ENCODE peak calls at places on chromosomes 4 and X, in ten cellular contexts. P is astrocyte of the spinal cord; U is nephron progenitor cell; C is psoas muscle; S is left colon; B is naive thymus-derived CD8-positive, alpha-beta T cell; L is caudate nucleus; E is fibroblast of mammary gland; Q is NCI-H1105 treated with DMSO at 0.1 percent for 48 hours; H is MCF 10A. J is an unnamed sample.

GRCh38 chr4:140078366-140078765 is 75.6 kb downstream of the MAML3 start:
- DNase-seq in H (no peak), Q (no peak), C (peak; percentile 64), E (peak; percentile 75), B (no peak), P (peak; percentile 65), U (peak; percentile 55), S (no peak), L (no peak), J (peak; percentile 74)

GRCh38 chrX:15834051-15834450 is 20.6 kb downstream of the AP1S2 start:
- DNase-seq in B (no peak), S (no peak), C (no peak), L (no peak), P (no peak), Q (no peak), E (no peak), H (no peak), U (no peak), J (no peak)

GRCh38 chr4:152936446-152937279 is 540 bp downstream of the FHDC1 start:
- DNase-seq in S (peak; percentile 68), U (peak; percentile 59), B (peak; percentile 13), E (peak; percentile 21), C (peak; percentile 18), P (no peak), L (no peak), H (peak; percentile 46), Q (no peak), J (peak; percentile 33)

GRCh38 chrX:153449306-153450113 is 3.7 kb upstream of the TREX2 start:
- DNase-seq in S (no peak), E (no peak), H (no peak), U (no peak), P (no peak), B (no peak), L (no peak), Q (no peak), C (no peak), J (no peak)

GRCh38 chr4:161936625-161937133 is 227.1 kb downstream of the FSTL5 start:
- DNase-seq in E (peak; percentile 13), U (no peak), H (peak; percentile 77), Q (no peak), S (no peak), L (no peak), B (no peak), P (peak; percentile 96), C (no peak), J (no peak)

GRCh38 chrX:38318196-38318595 is 9.1 kb downstream of the RPGR start:
- DNase-seq in U (no peak), B (no peak), H (no peak), P (no peak), E (no peak), Q (no peak), C (no peak), L (no peak), S (no peak), J (no peak)

GRCh38 chr4:85929926-85930325 is 429.9 kb downstream of the MAPK10 start:
- DNase-seq in S (peak; percentile 59), U (peak; percentile 40), Q (peak; percentile 51), P (no peak), E (no peak), C (no peak), H (no peak), B (peak; percentile 5), L (no peak), J (peak; percentile 50)

GRCh38 chrX:103704863-103705262 is 5.8 kb upstream of the TMEM31 start:
- DNase-seq in E (no peak), P (no peak), H (no peak), U (no peak), C (no peak), S (no peak), Q (no peak), L (peak; percentile 17), B (no peak), J (no peak)

GRCh38 chr4:98577956-98578355 is 80.5 kb downstream of the TSPAN5 start:
- DNase-seq in S (no peak), P (no peak), B (no peak), C (no peak), E (peak; percentile 25), U (no peak), H (no peak), Q (no peak), L (no peak), J (no peak)

GRCh38 chr4:6891436-6892170 is 18.0 kb upstream of the TBC1D14 start:
- DNase-seq in H (no peak), C (no peak), S (no peak), U (no peak), Q (no peak), E (no peak), L (no peak), B (no peak), P (no peak), J (no peak)

GRCh38 chr4:108103096-108103495 is 65.6 kb downstream of the LEF1 start:
- DNase-seq in E (no peak), Q (no peak), B (no peak), P (no peak), C (no peak), S (no peak), U (no peak), L (no peak), H (no peak), J (no peak)

GRCh38 chr4:188127157-188127874 is 11.9 kb upstream of the TRIML1 start:
- DNase-seq in L (no peak), Q (no peak), S (no peak), U (no peak), B (no peak), E (peak; percentile 87), H (peak; percentile 88), C (no peak), P (peak; percentile 41), J (no peak)

GRCh38 chr4:36737691-36738090 is 456.3 kb downstream of the DTHD1 start:
- DNase-seq in L (no peak), S (no peak), E (no peak), C (no peak), U (no peak), Q (no peak), B (no peak), H (no peak), P (no peak), J (no peak)

GRCh38 chr4:162791321-162791720 is 375.4 kb downstream of the NAF1 start:
- DNase-seq in Q (no peak), U (no peak), P (no peak), H (peak; percentile 38), S (no peak), L (no peak), B (no peak), E (no peak), C (no peak), J (no peak)

GRCh38 chr4:183223046-183223445 is 97.0 kb downstream of the CLDN22 start:
- DNase-seq in L (no peak), P (no peak), S (no peak), H (peak; percentile 18), E (no peak), B (no peak), C (no peak), U (no peak), Q (no peak), J (no peak)

GRCh38 chr4:31071807-31072486 is 351.8 kb downstream of the PCDH7 start:
- DNase-seq in B (no peak), P (no peak), C (no peak), U (no peak), E (no peak), L (no peak), H (peak; percentile 13), Q (no peak), S (no peak), J (no peak)

GRCh38 chr4:186765673-186766546 is 42.3 kb upstream of the FAT1 start:
- DNase-seq in L (no peak), H (peak; percentile 56), U (no peak), B (no peak), P (no peak), C (no peak), S (peak; percentile 65), Q (no peak), E (no peak), J (no peak)

GRCh38 chr4:41369680-41370079 is 113.0 kb downstream of the UCHL1 start:
- DNase-seq in Q (no peak), E (no peak), U (no peak), S (no peak), L (no peak), H (peak; percentile 39), B (no peak), C (peak; percentile 65), P (no peak), J (no peak)

GRCh38 chr4:116561717-116562116 is 523.7 kb downstream of the TRAM1L1 start:
- DNase-seq in B (no peak), S (no peak), P (no peak), Q (peak; percentile 6), C (no peak), L (no peak), U (no peak), E (no peak), H (no peak), J (no peak)

GRCh38 chr4:75671802-75672421 is 1.3 kb downstream of the G3BP2 start:
- DNase-seq in B (peak; percentile 15), E (peak; percentile 5), Q (no peak), S (no peak), C (no peak), U (no peak), L (no peak), P (peak; percentile 11), H (peak; percentile 8), J (no peak)

GRCh38 chrX:19906293-19906692 is 18.9 kb upstream of the SH3KBP1 start:
- DNase-seq in Q (no peak), U (no peak), C (no peak), L (no peak), B (no peak), E (no peak), S (no peak), H (peak; percentile 23), P (no peak), J (no peak)

GRCh38 chr4:7815562-7815961 is 124.1 kb downstream of the AFAP1 start:
- DNase-seq in B (no peak), E (peak; percentile 95), L (no peak), U (no peak), H (peak; percentile 91), C (no peak), Q (no peak), S (no peak), P (peak; percentile 86), J (no peak)

GRCh38 chr4:74659576-74660411 is 134.5 kb downstream of the BTC start:
- DNase-seq in H (peak; percentile 99), P (peak; percentile 99), B (no peak), E (peak; percentile 100), C (no peak), U (no peak), Q (no peak), S (no peak), L (no peak), J (no peak)

GRCh38 chr4:164261831-164262230 is 492.1 kb upstream of the SMIM31 start:
- DNase-seq in L (no peak), Q (no peak), C (no peak), S (no peak), B (no peak), H (no peak), E (no peak), P (no peak), U (no peak), J (no peak)

J was measured in NCI-H1092 treated with DMSO at 0.1 percent for 48 hours.